ENCODE peak calls at places on chromosomes 11 and 22, in nine cellular contexts. Y is stomach, F is suprapubic skin, C is spleen, U is omental fat pad, X is endothelial cell, K is A549, J is mucosa of descending colon, O is fibroblast of villous mesenchyme. R is an unnamed sample.

GRCh38 chr11:121651267-121651625 is 198.5 kb upstream of the SORL1-AS1 start:
- DNase-seq in O (no peak), U (no peak), F (no peak), C (no peak), K (no peak), Y (no peak), J (no peak), X (no peak), R (no peak)

GRCh38 chr11:45182902-45183301 is 36.5 kb downstream of the PRDM11 start:
- DNase-seq in U (no peak), C (no peak), F (no peak), J (no peak), K (peak), O (peak), X (peak), Y (peak), R (no peak)

GRCh38 chr11:61704838-61705237 is 24.6 kb downstream of the DAGLA start:
- DNase-seq in U (no peak), O (no peak), Y (no peak), K (no peak), X (no peak), C (no peak), J (no peak), F (no peak), R (no peak)

GRCh38 chr11:60866911-60867870 is at the start of gene ZP1:
- DNase-seq in U (no peak), X (no peak), C (peak), F (no peak), O (no peak), Y (peak), J (no peak), K (no peak), R (peak)

GRCh38 chr11:119092880-119093665 is 8.4 kb downstream of the HMBS start:
- DNase-seq in J (no peak), K (no peak), C (no peak), Y (peak), X (no peak), U (no peak), O (peak), F (no peak), R (no peak)

GRCh38 chr11:133902506-133902905 is 54.3 kb downstream of the IGSF9B start:
- DNase-seq in K (no peak), C (peak), Y (peak), O (no peak), X (no peak), U (no peak), J (no peak), F (peak), R (no peak)

GRCh38 chr22:24926428-24926725 is 20.1 kb downstream of the LHFPL7 start:
- DNase-seq in K (no peak), C (no peak), J (no peak), U (no peak), Y (no peak), X (no peak), F (no peak), O (no peak), R (no peak)

GRCh38 chr11:17277024-17277584 is 565 bp downstream of the NUCB2 start:
- DNase-seq in K (peak), O (peak), F (peak), Y (no peak), J (no peak), U (no peak), C (no peak), X (no peak), R (no peak)

GRCh38 chr22:48760481-48761238 is 1067.0 kb downstream of the BRD1 start:
- DNase-seq in K (no peak), O (no peak), Y (peak), U (peak), F (peak), J (peak), X (peak), C (no peak), R (no peak)

GRCh38 chr22:49166746-49167145 is 660.9 kb downstream of the BRD1 start:
- DNase-seq in C (no peak), J (no peak), O (no peak), F (no peak), X (no peak), Y (no peak), K (no peak), U (no peak), R (no peak)

GRCh38 chr22:38766076-38766777 is 10.4 kb upstream of the SUN2 start:
- DNase-seq in J (peak), K (peak), U (peak), C (no peak), X (peak), Y (peak), F (peak), O (peak), R (peak)

GRCh38 chr11:22828373-22828772 is 1.2 kb downstream of the SVIP start:
- DNase-seq in X (no peak), C (no peak), U (no peak), O (no peak), F (no peak), J (no peak), Y (no peak), K (no peak), R (no peak)

GRCh38 chr22:25510926-25511325 is 53.5 kb upstream of the GRK3 start:
- DNase-seq in Y (no peak), C (no peak), X (no peak), K (no peak), J (no peak), O (no peak), U (no peak), F (no peak), R (no peak)

GRCh38 chr11:12876340-12876739 is 132.8 kb upstream of the RASSF10 start:
- DNase-seq in C (no peak), F (no peak), K (no peak), Y (no peak), X (no peak), U (no peak), O (no peak), J (no peak), R (no peak)

GRCh38 chr22:44383071-44383575 is 70.4 kb upstream of the SHISAL1 start:
- DNase-seq in F (peak), O (no peak), Y (no peak), J (no peak), X (no peak), U (no peak), C (peak), K (no peak), R (no peak)

GRCh38 chr11:134125507-134125906 is 56.6 kb downstream of the JAM3 start:
- DNase-seq in K (no peak), O (no peak), U (no peak), F (no peak), Y (no peak), C (no peak), X (no peak), J (no peak), R (no peak)

GRCh38 chr11:43567396-43567975 is 113.1 kb upstream of the HSD17B12 start:
- DNase-seq in Y (no peak), J (no peak), U (no peak), O (peak), C (no peak), X (no peak), F (no peak), K (peak), R (no peak)

GRCh38 chr11:117878314-117878938 is 2.0 kb upstream of the FXYD6 start:
- DNase-seq in K (no peak), O (no peak), C (no peak), F (no peak), J (no peak), X (no peak), Y (no peak), U (no peak), R (no peak)

GRCh38 chr11:15888596-15889345 is 467.6 kb downstream of the SOX6 start:
- DNase-seq in Y (no peak), C (no peak), O (peak), U (no peak), K (no peak), J (no peak), F (no peak), X (no peak), R (no peak)

DNA sequence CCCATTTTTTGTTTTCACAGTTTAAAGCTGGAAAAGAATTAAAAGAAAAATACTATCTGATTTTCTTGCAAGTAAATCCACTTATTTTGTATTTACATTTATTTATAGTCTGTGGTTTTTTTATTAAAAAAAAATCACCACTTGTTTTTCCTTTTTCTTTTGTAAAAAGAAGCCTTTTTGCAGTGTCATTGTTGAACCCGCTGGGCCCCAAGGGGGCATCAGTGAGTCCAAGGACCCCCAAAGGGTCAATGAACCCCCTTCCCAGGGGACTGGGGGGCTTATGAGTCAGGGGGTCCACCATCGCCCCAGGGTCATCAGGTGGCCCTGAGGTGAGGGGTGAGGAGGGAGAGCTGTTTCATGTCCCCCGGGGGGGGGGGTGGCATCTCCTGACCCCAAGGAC is 34.0 kb upstream of the EIF3D start:
- DNase-seq in Y (no peak), U (no peak), X (no peak), C (no peak), O (no peak), F (no peak), K (no peak), J (no peak), R (no peak)
- TF ChIP-seq CTCF in Y (no peak), U (no peak), X (no peak), C (no peak), O (peak), F (no peak), K (no peak), J (no peak), R (no peak)

GRCh38 chr11:131867457-131868257 is 497.2 kb downstream of the NTM start:
- DNase-seq in J (peak), Y (peak), U (peak), K (no peak), X (peak), F (no peak), O (peak), C (no peak), R (peak)
- TF ChIP-seq CTCF in J (no peak), Y (no peak), U (peak), K (no peak), X (peak), F (peak), O (peak), C (peak), R (peak)

DNA sequence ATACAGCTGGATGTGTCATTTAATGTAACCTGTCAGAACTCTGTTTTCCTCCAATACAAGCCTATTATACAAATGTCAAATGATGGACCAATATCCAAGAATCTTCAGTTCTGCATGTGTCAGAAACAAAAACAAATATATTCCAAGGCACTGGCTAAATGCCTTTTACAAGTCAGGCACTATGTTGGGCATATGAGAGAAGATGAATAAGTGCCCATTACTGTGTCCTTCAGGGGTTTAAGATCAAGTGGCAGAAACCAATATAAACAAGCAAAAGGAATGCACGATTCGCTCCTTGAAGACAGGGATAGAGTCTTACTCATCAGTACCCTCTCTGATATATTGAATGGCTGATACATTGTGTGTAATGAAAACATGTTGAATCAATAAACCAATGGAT is 254.4 kb downstream of the TTC28 start:
- DNase-seq in K (no peak), F (no peak), O (no peak), Y (no peak), X (no peak), U (no peak), J (no peak), C (no peak), R (no peak)
- TF ChIP-seq CTCF in K (no peak), F (no peak), O (no peak), Y (no peak), X (no peak), U (no peak), J (no peak), C (no peak), R (no peak)

GRCh38 chr11:72697814-72698213 is 23.6 kb upstream of the PDE2A start:
- DNase-seq in O (no peak), F (no peak), C (no peak), X (no peak), J (no peak), Y (no peak), K (no peak), U (no peak), R (no peak)

GRCh38 chr11:72695354-72695753 is 21.1 kb upstream of the PDE2A start:
- DNase-seq in C (no peak), J (no peak), F (no peak), X (no peak), U (no peak), O (no peak), K (no peak), Y (no peak), R (no peak)

GRCh38 chr11:72692498-72693237 is 18.4 kb upstream of the PDE2A start:
- DNase-seq in X (no peak), C (no peak), U (no peak), K (no peak), Y (no peak), O (no peak), J (no peak), F (no peak), R (no peak)

GRCh38 chr11:72696866-72697428 is 22.7 kb upstream of the PDE2A start:
- DNase-seq in X (no peak), C (no peak), U (no peak), K (no peak), Y (peak), O (peak), F (no peak), J (no peak), R (peak)

DNA sequence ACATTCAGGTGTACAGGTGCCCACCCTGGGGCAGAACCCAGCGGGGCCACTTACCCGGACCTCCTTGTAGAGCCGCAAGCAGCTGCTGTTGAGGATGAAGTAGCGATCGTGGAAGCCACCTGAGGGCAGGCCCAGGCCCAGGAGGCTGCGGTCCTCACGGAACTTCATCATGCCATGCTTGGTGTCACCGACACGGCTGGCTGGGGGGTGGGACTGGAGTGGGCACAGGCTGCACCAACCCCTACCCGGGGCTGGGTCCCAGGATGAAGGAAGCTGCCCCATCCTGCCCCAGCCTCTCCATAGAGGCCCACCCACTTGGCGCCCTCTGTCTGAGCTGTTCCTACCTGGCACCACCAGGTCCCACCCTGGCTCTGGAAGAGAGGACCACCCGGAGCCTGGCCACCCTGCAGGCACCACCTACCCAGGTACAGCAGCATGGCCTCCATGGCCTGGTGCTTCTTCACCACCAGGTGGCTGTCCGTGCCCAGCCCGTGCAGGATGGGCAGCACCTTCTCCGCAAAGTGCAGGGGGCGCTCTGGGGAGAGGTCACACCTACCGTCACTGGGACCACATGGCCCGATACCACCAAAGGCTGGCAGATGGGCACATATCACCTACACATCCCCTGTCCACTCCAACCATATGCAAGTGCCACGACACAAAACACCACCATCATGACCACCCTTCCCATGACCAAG is 19.2 kb upstream of the PDE2A start:
- DNase-seq in J (no peak), C (no peak), Y (no peak), F (no peak), U (no peak), K (no peak), X (no peak), O (no peak), R (no peak)
- TF ChIP-seq CTCF in J (no peak), C (no peak), Y (no peak), F (no peak), U (no peak), K (no peak), X (no peak), O (no peak), R (no peak)

DNA sequence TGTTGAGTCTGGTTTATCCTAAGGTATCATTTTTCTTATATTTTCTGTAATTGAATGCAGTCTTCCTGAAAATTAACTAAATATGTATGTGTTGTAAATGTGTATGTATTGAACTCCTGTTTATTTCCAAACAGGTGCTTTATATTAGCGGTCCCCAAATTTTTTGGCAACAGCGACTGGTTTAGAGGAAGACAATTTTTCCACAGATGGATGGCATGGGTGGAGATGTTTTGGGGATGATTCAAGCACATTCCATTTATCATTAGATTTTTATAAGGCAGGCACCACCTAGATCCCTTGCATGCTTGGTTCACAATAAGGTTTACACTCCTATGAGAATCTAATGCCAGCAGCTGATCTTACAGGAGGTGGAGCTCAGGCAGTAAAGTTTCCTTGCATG is 210.5 kb upstream of the ANO3 start:
- DNase-seq in C (no peak), K (no peak), X (no peak), F (no peak), Y (no peak), J (no peak), O (no peak), U (no peak), R (no peak)
- TF ChIP-seq CTCF in C (no peak), K (no peak), X (no peak), F (no peak), Y (no peak), J (no peak), O (no peak), U (no peak), R (no peak)

DNA sequence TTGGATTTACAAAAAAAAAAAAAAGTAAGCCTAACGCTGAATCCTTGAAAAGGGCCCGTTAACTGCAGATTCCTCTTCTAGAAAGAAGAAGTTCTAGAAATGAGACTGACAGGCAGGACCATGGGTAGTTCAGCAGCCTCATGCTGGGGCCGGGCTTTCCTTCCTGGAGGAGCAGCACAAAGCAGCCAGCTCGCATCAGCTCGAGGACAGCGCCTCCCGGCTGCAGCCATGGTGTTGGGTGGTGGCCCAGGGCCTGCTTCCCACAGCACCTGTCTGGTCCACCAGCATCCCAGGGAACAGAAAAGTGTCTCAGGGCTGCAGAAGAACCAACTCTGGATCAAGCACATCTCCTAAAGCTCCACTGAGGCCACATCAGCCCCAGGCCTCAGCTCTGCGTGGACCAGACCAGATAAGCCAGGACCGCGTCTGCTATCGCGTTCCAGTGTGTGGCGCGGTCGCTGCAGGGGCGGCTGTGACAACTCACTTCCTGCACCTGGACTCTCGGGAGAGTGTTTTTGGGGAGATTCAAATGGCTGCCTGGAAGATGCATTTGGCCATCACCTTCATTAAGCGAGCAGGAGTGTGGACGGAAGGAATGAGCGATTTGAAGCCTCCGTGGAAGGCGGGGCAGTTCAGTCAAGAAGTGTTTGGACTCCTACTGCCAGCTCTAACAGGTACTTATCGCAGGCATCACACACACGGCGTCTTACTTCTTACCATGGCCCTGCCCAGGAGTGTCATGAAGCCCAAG is 53.5 kb downstream of the MYH9 start:
- DNase-seq in X (peak), Y (no peak), C (peak), F (no peak), O (no peak), K (no peak), U (no peak), J (peak), R (no peak)
- TF ChIP-seq CTCF in X (no peak), Y (no peak), C (no peak), F (peak), O (peak), K (no peak), U (no peak), J (no peak), R (no peak)

GRCh38 chr22:20729194-20729593 is 44.7 kb upstream of the SERPIND1 start:
- DNase-seq in Y (no peak), C (no peak), U (no peak), X (no peak), J (no peak), O (no peak), K (no peak), F (no peak), R (no peak)

GRCh38 chr22:20728523-20729190 is 45.3 kb upstream of the SERPIND1 start:
- DNase-seq in C (no peak), K (no peak), Y (no peak), F (no peak), O (no peak), U (no peak), X (no peak), J (no peak), R (no peak)

GRCh38 chr22:20724676-20725454 is 49.0 kb upstream of the SERPIND1 start:
- DNase-seq in K (no peak), U (no peak), Y (no peak), X (no peak), O (no peak), C (peak), J (no peak), F (no peak), R (no peak)

GRCh38 chr22:20725987-20726558 is 47.8 kb upstream of the SERPIND1 start:
- DNase-seq in O (no peak), Y (no peak), C (peak), J (no peak), K (no peak), U (no peak), X (no peak), F (no peak), R (no peak)

GRCh38 chr22:20727118-20728015 is 46.5 kb upstream of the SERPIND1 start:
- DNase-seq in U (no peak), J (no peak), K (no peak), O (no peak), Y (no peak), F (no peak), X (no peak), C (no peak), R (no peak)
- TF ChIP-seq CTCF in U (no peak), J (no peak), K (no peak), O (no peak), Y (no peak), F (no peak), X (no peak), C (no peak), R (no peak)

DNA sequence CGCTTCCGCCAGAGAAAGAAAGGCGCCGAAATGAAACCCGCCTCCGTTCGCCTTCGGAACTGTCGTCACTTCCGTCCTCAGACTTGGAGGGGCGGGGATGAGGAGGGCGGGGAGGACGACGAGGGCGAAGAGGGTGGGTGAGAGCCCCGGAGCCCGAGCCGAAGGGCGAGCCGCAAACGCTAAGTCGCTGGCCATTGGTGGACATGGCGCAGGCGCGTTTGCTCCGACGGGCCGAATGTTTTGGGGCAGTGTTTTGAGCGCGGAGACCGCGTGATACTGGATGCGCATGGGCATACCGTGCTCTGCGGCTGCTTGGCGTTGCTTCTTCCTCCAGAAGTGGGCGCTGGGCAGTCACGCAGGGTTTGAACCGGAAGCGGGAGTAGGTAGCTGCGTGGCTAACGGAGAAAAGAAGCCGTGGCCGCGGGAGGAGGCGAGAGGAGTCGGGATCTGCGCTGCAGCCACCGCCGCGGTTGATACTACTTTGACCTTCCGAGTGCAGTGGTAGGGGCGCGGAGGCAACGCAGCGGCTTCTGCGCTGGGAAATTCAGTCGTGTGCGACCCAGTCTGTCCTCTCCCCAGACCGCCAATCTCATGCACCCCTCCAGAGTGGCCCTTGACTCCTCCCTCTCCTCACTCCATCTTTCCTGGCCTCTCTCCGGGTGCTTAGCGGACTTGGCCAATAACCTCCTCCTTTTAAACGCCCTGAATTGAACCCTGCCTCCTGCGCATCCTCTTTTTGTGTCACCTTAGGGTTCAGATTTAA is at the start of gene ATM:
- DNase-seq in U (peak), K (peak), F (peak), C (peak), J (peak), Y (peak), X (peak), O (peak), R (peak)
- TF ChIP-seq CTCF in U (no peak), K (peak), F (peak), C (peak), J (peak), Y (peak), X (peak), O (peak), R (peak)